ENCODE peak calls at places on chromosome 1, in six cellular contexts. F is activated CD8-positive, alpha-beta memory T cell treated with anti-CD3 and anti-CD28 coated beads, Interleukin-2, amount 50 U/mL, for 48 hours; M is astrocyte of the cerebellum; C is activated naive CD8-positive, alpha-beta T cell treated with anti-CD3 and anti-CD28 coated beads, Interleukin-2, amount 50 U/mL, for 24 hours; V is NCI-H524 treated with DMSO at 0.1 percent for 48 hours; Z is NCI-H774. X is an unnamed sample.

GRCh38 chr1:20551945-20552727 is at the start of gene FAM43B:
- DNase-seq in Z (no peak), V (no peak), F (no peak), C (peak; percentile 22), M (no peak), X (peak; percentile 49)

GRCh38 chr1:230268371-230269170 is 157.6 kb downstream of the PGBD5 start:
- DNase-seq in Z (peak; percentile 84), F (no peak), C (no peak), V (peak; percentile 15), M (peak; percentile 66), X (peak; percentile 25)

GRCh38 chr1:205665216-205665757 is 15.0 kb downstream of the SLC45A3 start:
- DNase-seq in M (no peak), F (no peak), V (no peak), Z (no peak), C (no peak), X (no peak)

GRCh38 chr1:219174672-219175564 is 1.2 kb downstream of the LYPLAL1 start:
- DNase-seq in F (peak; percentile 51), M (peak; percentile 94), C (peak; percentile 10), Z (no peak), V (no peak), X (no peak)

GRCh38 chr1:4010284-4010683 is 110.2 kb upstream of the C1orf174 start:
- DNase-seq in V (no peak), Z (no peak), C (no peak), M (no peak), F (peak; percentile 23), X (no peak)

GRCh38 chr1:167225920-167226319 is 5.2 kb downstream of the POU2F1 start:
- DNase-seq in C (no peak), Z (no peak), V (no peak), M (no peak), F (no peak), X (no peak)

GRCh38 chr1:82411604-82412003 is 610.9 kb downstream of the ADGRL2 start:
- DNase-seq in M (no peak), C (no peak), F (no peak), V (no peak), Z (no peak), X (no peak)

GRCh38 chr1:81654147-81654546 is 146.6 kb upstream of the ADGRL2 start:
- DNase-seq in C (no peak), V (no peak), Z (no peak), F (no peak), M (no peak), X (no peak)

GRCh38 chr1:4468386-4468785 is 186.0 kb upstream of the AJAP1 start:
- DNase-seq in V (no peak), C (no peak), M (no peak), Z (no peak), F (no peak), X (no peak)

GRCh38 chr1:26723013-26723991 is 27.5 kb downstream of the ARID1A start:
- DNase-seq in V (peak; percentile 94), Z (peak; percentile 35), M (peak; percentile 100), C (peak; percentile 51), F (no peak), X (no peak)

GRCh38 chr1:115814685-115815398 is 26.1 kb downstream of the NHLH2 start:
- DNase-seq in Z (no peak), M (no peak), C (no peak), V (no peak), F (no peak), X (no peak)

GRCh38 chr1:8516278-8516777 is 198.4 kb downstream of the SLC45A1 start:
- DNase-seq in Z (no peak), V (peak; percentile 71), M (no peak), F (no peak), C (no peak), X (no peak)

GRCh38 chr1:29195875-29196274 is 14.2 kb upstream of the SRSF4 start:
- DNase-seq in C (no peak), F (no peak), M (no peak), V (no peak), Z (no peak), X (no peak)

GRCh38 chr1:56113679-56114078 is 465.7 kb downstream of the PLPP3 start:
- DNase-seq in Z (no peak), F (no peak), C (no peak), V (no peak), M (no peak), X (no peak)

GRCh38 chr1:91381844-91382243 is 22.8 kb downstream of the HFM1 start:
- DNase-seq in F (no peak), V (no peak), M (no peak), Z (no peak), C (no peak), X (no peak)